ENCODE peak calls at places on chromosome 13, in nine cellular contexts. One of them, this sample, is unnamed.

GRCh38 chr13:95411641-95412040 is 110.4 kb upstream of the ABCC4 start:
- DNase-seq in neural crest cell: no peak
- DNase-seq in mucosa of descending colon: no peak
- DNase-seq in osteocyte: no peak
- DNase-seq in left ventricle myocardium inferior: no peak
- DNase-seq in cardiac fibroblast: peak
- DNase-seq in cardiac muscle cell: peak
- DNase-seq in psoas muscle: no peak
- DNase-seq in omental fat pad: no peak
- DNase-seq in this sample: no peak

GRCh38 chr13:80665792-80666333 is 324.9 kb upstream of the SPRY2 start:
- DNase-seq in neural crest cell: no peak
- DNase-seq in mucosa of descending colon: no peak
- DNase-seq in osteocyte: no peak
- DNase-seq in left ventricle myocardium inferior: no peak
- DNase-seq in cardiac fibroblast: peak
- DNase-seq in cardiac muscle cell: peak
- DNase-seq in psoas muscle: no peak
- DNase-seq in omental fat pad: no peak
- DNase-seq in this sample: no peak

GRCh38 chr13:49859568-49859967 is 67.1 kb upstream of the KPNA3 start:
- DNase-seq in neural crest cell: no peak
- DNase-seq in mucosa of descending colon: no peak
- DNase-seq in osteocyte: no peak
- DNase-seq in left ventricle myocardium inferior: no peak
- DNase-seq in cardiac fibroblast: peak
- DNase-seq in cardiac muscle cell: peak
- DNase-seq in psoas muscle: peak
- DNase-seq in omental fat pad: no peak
- DNase-seq in this sample: no peak

GRCh38 chr13:29077051-29077813 is 257.1 kb downstream of the MTUS2 start:
- DNase-seq in neural crest cell: no peak
- DNase-seq in mucosa of descending colon: no peak
- DNase-seq in osteocyte: no peak
- DNase-seq in left ventricle myocardium inferior: no peak
- DNase-seq in cardiac fibroblast: no peak
- DNase-seq in cardiac muscle cell: no peak
- DNase-seq in psoas muscle: no peak
- DNase-seq in omental fat pad: no peak
- DNase-seq in this sample: no peak

GRCh38 chr13:66405908-66406802 is 824.0 kb downstream of the PCDH9 start:
- DNase-seq in neural crest cell: no peak
- DNase-seq in mucosa of descending colon: no peak
- DNase-seq in osteocyte: no peak
- DNase-seq in left ventricle myocardium inferior: no peak
- DNase-seq in cardiac fibroblast: peak
- DNase-seq in cardiac muscle cell: peak
- DNase-seq in psoas muscle: no peak
- DNase-seq in omental fat pad: no peak
- DNase-seq in this sample: no peak

GRCh38 chr13:110641055-110642015 is 26.0 kb downstream of the NAXD start:
- DNase-seq in neural crest cell: no peak
- DNase-seq in mucosa of descending colon: no peak
- DNase-seq in osteocyte: no peak
- DNase-seq in left ventricle myocardium inferior: peak
- DNase-seq in cardiac fibroblast: peak
- DNase-seq in cardiac muscle cell: no peak
- DNase-seq in psoas muscle: no peak
- DNase-seq in omental fat pad: no peak
- DNase-seq in this sample: no peak

GRCh38 chr13:21010621-21011020 is 50.8 kb downstream of the LATS2 start:
- DNase-seq in neural crest cell: no peak
- DNase-seq in mucosa of descending colon: no peak
- DNase-seq in osteocyte: no peak
- DNase-seq in left ventricle myocardium inferior: no peak
- DNase-seq in cardiac fibroblast: peak
- DNase-seq in cardiac muscle cell: no peak
- DNase-seq in psoas muscle: no peak
- DNase-seq in omental fat pad: no peak
- DNase-seq in this sample: no peak

GRCh38 chr13:58341318-58341717 is 709.8 kb downstream of the PCDH17 start:
- DNase-seq in neural crest cell: no peak
- DNase-seq in mucosa of descending colon: no peak
- DNase-seq in osteocyte: no peak
- DNase-seq in left ventricle myocardium inferior: no peak
- DNase-seq in cardiac fibroblast: no peak
- DNase-seq in cardiac muscle cell: no peak
- DNase-seq in psoas muscle: no peak
- DNase-seq in omental fat pad: no peak
- DNase-seq in this sample: no peak

DNA sequence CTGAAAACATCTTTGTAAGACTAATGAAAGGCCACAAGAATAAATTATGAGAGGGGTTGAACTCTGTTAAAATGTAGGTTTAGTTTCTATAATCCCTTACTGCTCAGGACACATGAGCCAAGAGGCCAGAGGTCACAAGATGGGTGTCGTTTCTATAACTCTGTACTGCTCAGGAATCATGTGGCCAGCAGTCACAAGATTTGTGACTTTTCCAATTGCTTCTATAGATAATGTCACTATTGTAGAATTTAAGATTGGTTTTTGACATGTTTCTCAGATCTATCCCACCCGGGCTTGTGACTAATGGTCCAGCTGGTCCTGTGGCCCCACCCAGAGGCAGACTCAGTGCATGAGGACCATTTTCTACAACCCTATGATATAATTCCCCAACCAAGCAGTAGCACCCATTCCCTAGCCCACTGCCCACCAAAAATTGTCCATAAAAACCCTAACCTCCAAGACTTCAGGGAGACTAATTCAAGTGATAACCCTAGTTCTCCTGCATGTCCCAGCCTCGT is 662.0 kb upstream of the KLF12 start:
- DNase-seq in neural crest cell: no peak
- DNase-seq in mucosa of descending colon: no peak
- DNase-seq in osteocyte: no peak
- DNase-seq in left ventricle myocardium inferior: no peak
- DNase-seq in cardiac fibroblast: no peak
- DNase-seq in cardiac muscle cell: no peak
- DNase-seq in psoas muscle: no peak
- DNase-seq in omental fat pad: no peak
- DNase-seq in this sample: no peak
- TF ChIP-seq CTCF in neural crest cell: no peak
- TF ChIP-seq CTCF in mucosa of descending colon: no peak
- TF ChIP-seq CTCF in osteocyte: no peak
- TF ChIP-seq CTCF in left ventricle myocardium inferior: no peak
- TF ChIP-seq CTCF in cardiac fibroblast: no peak
- TF ChIP-seq CTCF in cardiac muscle cell: no peak
- TF ChIP-seq CTCF in psoas muscle: no peak
- TF ChIP-seq CTCF in omental fat pad: no peak
- TF ChIP-seq CTCF in this sample: no peak

DNA sequence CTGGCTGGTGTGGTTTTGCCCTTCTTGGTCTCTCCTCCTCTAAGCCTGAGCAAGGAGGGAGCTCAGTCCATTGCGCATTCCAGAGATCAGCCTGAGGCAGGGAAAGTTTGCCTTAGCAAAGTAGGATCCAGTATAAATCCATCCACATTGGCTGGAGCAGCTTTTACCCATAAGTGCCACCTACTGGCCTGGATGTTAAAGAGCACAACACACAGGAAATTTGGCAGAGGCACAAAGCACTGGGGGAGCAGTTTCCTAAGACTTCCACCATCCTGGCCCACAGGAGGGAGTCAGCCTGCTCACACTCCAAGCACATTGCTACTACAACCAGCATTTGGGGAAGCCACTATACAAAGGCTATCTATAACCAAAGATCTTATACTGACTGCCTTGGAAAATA is 1124.2 kb downstream of the SLITRK1 start:
- DNase-seq in neural crest cell: no peak
- DNase-seq in mucosa of descending colon: no peak
- DNase-seq in osteocyte: no peak
- DNase-seq in left ventricle myocardium inferior: no peak
- DNase-seq in cardiac fibroblast: peak
- DNase-seq in cardiac muscle cell: peak
- DNase-seq in psoas muscle: no peak
- DNase-seq in omental fat pad: no peak
- DNase-seq in this sample: no peak
- TF ChIP-seq CTCF in neural crest cell: peak
- TF ChIP-seq CTCF in mucosa of descending colon: no peak
- TF ChIP-seq CTCF in osteocyte: peak
- TF ChIP-seq CTCF in left ventricle myocardium inferior: no peak
- TF ChIP-seq CTCF in cardiac fibroblast: peak
- TF ChIP-seq CTCF in cardiac muscle cell: peak
- TF ChIP-seq CTCF in psoas muscle: no peak
- TF ChIP-seq CTCF in omental fat pad: no peak
- TF ChIP-seq CTCF in this sample: peak

DNA sequence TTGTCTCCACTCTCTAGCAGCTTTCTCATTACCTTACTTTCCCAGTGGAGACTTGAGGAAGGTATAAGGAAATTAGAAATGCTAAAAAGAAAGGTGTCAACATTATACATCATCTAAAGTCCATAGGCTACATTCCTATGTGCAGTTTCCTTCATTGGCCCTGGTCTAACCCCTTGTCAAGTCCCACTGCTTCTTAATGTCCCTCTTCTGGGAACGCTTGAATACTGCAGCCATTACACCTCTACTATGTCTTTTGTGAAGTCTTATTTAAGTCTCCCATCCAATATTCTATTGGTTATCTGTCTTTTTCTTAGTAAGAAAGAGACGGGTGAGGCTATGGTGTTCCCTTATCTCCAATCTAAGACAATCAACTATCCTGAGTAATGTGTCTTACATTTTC is 332.6 kb upstream of the TMTC4 start:
- DNase-seq in neural crest cell: no peak
- DNase-seq in mucosa of descending colon: no peak
- DNase-seq in osteocyte: no peak
- DNase-seq in left ventricle myocardium inferior: no peak
- DNase-seq in cardiac fibroblast: no peak
- DNase-seq in cardiac muscle cell: no peak
- DNase-seq in psoas muscle: no peak
- DNase-seq in omental fat pad: no peak
- DNase-seq in this sample: no peak
- TF ChIP-seq CTCF in neural crest cell: no peak
- TF ChIP-seq CTCF in mucosa of descending colon: no peak
- TF ChIP-seq CTCF in osteocyte: no peak
- TF ChIP-seq CTCF in left ventricle myocardium inferior: no peak
- TF ChIP-seq CTCF in cardiac fibroblast: no peak
- TF ChIP-seq CTCF in cardiac muscle cell: no peak
- TF ChIP-seq CTCF in psoas muscle: no peak
- TF ChIP-seq CTCF in omental fat pad: no peak
- TF ChIP-seq CTCF in this sample: no peak

GRCh38 chr13:99265823-99266426 is 7.7 kb upstream of the GPR18 start:
- DNase-seq in neural crest cell: no peak
- DNase-seq in mucosa of descending colon: no peak
- DNase-seq in osteocyte: no peak
- DNase-seq in left ventricle myocardium inferior: no peak
- DNase-seq in cardiac fibroblast: peak
- DNase-seq in cardiac muscle cell: peak
- DNase-seq in psoas muscle: no peak
- DNase-seq in omental fat pad: no peak
- DNase-seq in this sample: no peak
- TF ChIP-seq CTCF in neural crest cell: peak
- TF ChIP-seq CTCF in mucosa of descending colon: no peak
- TF ChIP-seq CTCF in osteocyte: peak
- TF ChIP-seq CTCF in left ventricle myocardium inferior: peak
- TF ChIP-seq CTCF in cardiac fibroblast: peak
- TF ChIP-seq CTCF in cardiac muscle cell: peak
- TF ChIP-seq CTCF in psoas muscle: peak
- TF ChIP-seq CTCF in omental fat pad: no peak
- TF ChIP-seq CTCF in this sample: peak

DNA sequence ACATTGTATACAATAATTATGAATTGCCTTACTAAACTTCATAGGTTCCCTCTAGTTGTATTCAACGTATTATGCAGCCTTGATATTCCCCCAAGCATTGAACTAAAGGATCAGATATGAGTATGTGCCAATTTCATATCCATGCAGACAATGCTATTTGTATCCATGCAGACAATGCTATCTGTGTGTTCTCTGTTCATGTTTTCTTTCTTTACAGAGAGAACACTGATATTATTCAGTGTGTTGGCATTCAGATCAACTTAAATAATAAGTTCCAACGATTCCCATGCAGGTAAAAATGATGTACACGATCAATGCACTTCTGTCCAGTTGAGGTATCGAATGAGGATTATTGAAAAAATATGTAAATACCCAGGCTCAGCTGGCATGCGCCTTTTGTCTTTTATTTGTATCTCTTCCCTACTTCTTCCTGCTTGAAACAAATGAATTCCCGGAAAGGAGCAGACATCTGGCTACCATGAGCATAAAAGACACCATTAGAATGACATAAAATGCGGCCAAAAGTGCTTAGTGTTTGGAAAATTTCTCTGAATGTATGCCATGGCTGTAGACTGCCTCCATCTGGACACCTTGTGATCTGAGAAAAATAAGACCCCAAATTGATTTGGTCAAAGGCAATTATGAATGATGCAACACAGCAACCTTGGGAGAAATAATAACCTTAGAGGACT is 731.5 kb downstream of the SLITRK1 start:
- DNase-seq in neural crest cell: no peak
- DNase-seq in mucosa of descending colon: no peak
- DNase-seq in osteocyte: no peak
- DNase-seq in left ventricle myocardium inferior: no peak
- DNase-seq in cardiac fibroblast: peak
- DNase-seq in cardiac muscle cell: peak
- DNase-seq in psoas muscle: no peak
- DNase-seq in omental fat pad: no peak
- DNase-seq in this sample: no peak
- TF ChIP-seq CTCF in neural crest cell: no peak
- TF ChIP-seq CTCF in mucosa of descending colon: no peak
- TF ChIP-seq CTCF in osteocyte: no peak
- TF ChIP-seq CTCF in left ventricle myocardium inferior: no peak
- TF ChIP-seq CTCF in cardiac fibroblast: no peak
- TF ChIP-seq CTCF in cardiac muscle cell: no peak
- TF ChIP-seq CTCF in psoas muscle: no peak
- TF ChIP-seq CTCF in omental fat pad: no peak
- TF ChIP-seq CTCF in this sample: no peak

GRCh38 chr13:75771818-75772217 is 135.7 kb downstream of the LMO7 start:
- DNase-seq in neural crest cell: no peak
- DNase-seq in mucosa of descending colon: no peak
- DNase-seq in osteocyte: no peak
- DNase-seq in left ventricle myocardium inferior: no peak
- DNase-seq in cardiac fibroblast: peak
- DNase-seq in cardiac muscle cell: peak
- DNase-seq in psoas muscle: no peak
- DNase-seq in omental fat pad: no peak
- DNase-seq in this sample: no peak

GRCh38 chr13:75779393-75779792 is 143.3 kb downstream of the LMO7 start:
- DNase-seq in neural crest cell: no peak
- DNase-seq in mucosa of descending colon: no peak
- DNase-seq in osteocyte: no peak
- DNase-seq in left ventricle myocardium inferior: no peak
- DNase-seq in cardiac fibroblast: no peak
- DNase-seq in cardiac muscle cell: no peak
- DNase-seq in psoas muscle: no peak
- DNase-seq in omental fat pad: no peak
- DNase-seq in this sample: no peak

GRCh38 chr13:75774176-75774575 is 138.0 kb downstream of the LMO7 start:
- DNase-seq in neural crest cell: no peak
- DNase-seq in mucosa of descending colon: no peak
- DNase-seq in osteocyte: no peak
- DNase-seq in left ventricle myocardium inferior: no peak
- DNase-seq in cardiac fibroblast: no peak
- DNase-seq in cardiac muscle cell: no peak
- DNase-seq in psoas muscle: no peak
- DNase-seq in omental fat pad: no peak
- DNase-seq in this sample: no peak

GRCh38 chr13:75776550-75776949 is 140.4 kb downstream of the LMO7 start:
- DNase-seq in neural crest cell: no peak
- DNase-seq in mucosa of descending colon: no peak
- DNase-seq in osteocyte: no peak
- DNase-seq in left ventricle myocardium inferior: no peak
- DNase-seq in cardiac fibroblast: no peak
- DNase-seq in cardiac muscle cell: no peak
- DNase-seq in psoas muscle: no peak
- DNase-seq in omental fat pad: no peak
- DNase-seq in this sample: no peak
- TF ChIP-seq CTCF in neural crest cell: no peak
- TF ChIP-seq CTCF in mucosa of descending colon: no peak
- TF ChIP-seq CTCF in osteocyte: no peak
- TF ChIP-seq CTCF in left ventricle myocardium inferior: no peak
- TF ChIP-seq CTCF in cardiac fibroblast: no peak
- TF ChIP-seq CTCF in cardiac muscle cell: no peak
- TF ChIP-seq CTCF in psoas muscle: no peak
- TF ChIP-seq CTCF in omental fat pad: no peak
- TF ChIP-seq CTCF in this sample: no peak